ENCODE peak calls at places on chromosomes 3 and 15, in four cellular contexts. One of them, this sample, is unnamed.

GRCh38 chr3:196609343-196609775 is 30.1 kb upstream of the NRROS start:
- DNase-seq in breast epithelium: peak
- DNase-seq in body of pancreas: peak
- DNase-seq in CD8-positive, alpha-beta T cell: peak
- DNase-seq in this sample: peak

GRCh38 chr3:52827866-52828376 is 2.6 kb downstream of the ITIH4 start:
- DNase-seq in breast epithelium: no peak
- DNase-seq in body of pancreas: peak
- DNase-seq in CD8-positive, alpha-beta T cell: no peak
- DNase-seq in this sample: no peak

GRCh38 chr15:60006203-60006782 is 2.2 kb downstream of the FOXB1 start:
- DNase-seq in breast epithelium: no peak
- DNase-seq in body of pancreas: peak
- DNase-seq in CD8-positive, alpha-beta T cell: peak
- DNase-seq in this sample: no peak

GRCh38 chr3:182485306-182485705 is 308.0 kb upstream of the ATP11B start:
- DNase-seq in breast epithelium: no peak
- DNase-seq in body of pancreas: no peak
- DNase-seq in CD8-positive, alpha-beta T cell: no peak
- DNase-seq in this sample: no peak

GRCh38 chr3:160154033-160154432 is 71.2 kb upstream of the C3orf80 start:
- DNase-seq in breast epithelium: no peak
- DNase-seq in body of pancreas: no peak
- DNase-seq in CD8-positive, alpha-beta T cell: no peak
- DNase-seq in this sample: no peak

GRCh38 chr3:193702967-193703366 is 110.0 kb downstream of the OPA1 start:
- DNase-seq in breast epithelium: no peak
- DNase-seq in body of pancreas: no peak
- DNase-seq in CD8-positive, alpha-beta T cell: no peak
- DNase-seq in this sample: no peak

GRCh38 chr3:149448331-149448831 is 26.1 kb upstream of the TM4SF4 start:
- DNase-seq in breast epithelium: no peak
- DNase-seq in body of pancreas: no peak
- DNase-seq in CD8-positive, alpha-beta T cell: no peak
- DNase-seq in this sample: no peak

GRCh38 chr15:62739082-62739481 is 303.5 kb upstream of the TPM1 start:
- DNase-seq in breast epithelium: no peak
- DNase-seq in body of pancreas: no peak
- DNase-seq in CD8-positive, alpha-beta T cell: no peak
- DNase-seq in this sample: no peak

GRCh38 chr3:192831111-192831644 is 86.5 kb downstream of the MB21D2 start:
- DNase-seq in breast epithelium: no peak
- DNase-seq in body of pancreas: no peak
- DNase-seq in CD8-positive, alpha-beta T cell: no peak
- DNase-seq in this sample: no peak

GRCh38 chr3:16723994-16724393 is 118.8 kb upstream of the DAZL start:
- DNase-seq in breast epithelium: no peak
- DNase-seq in body of pancreas: no peak
- DNase-seq in CD8-positive, alpha-beta T cell: no peak
- DNase-seq in this sample: no peak

GRCh38 chr3:65732060-65732933 is 306.4 kb downstream of the MAGI1 start:
- DNase-seq in breast epithelium: no peak
- DNase-seq in body of pancreas: no peak
- DNase-seq in CD8-positive, alpha-beta T cell: no peak
- DNase-seq in this sample: no peak

GRCh38 chr15:68552773-68553172 is 26.0 kb upstream of the CORO2B start:
- DNase-seq in breast epithelium: no peak
- DNase-seq in body of pancreas: no peak
- DNase-seq in CD8-positive, alpha-beta T cell: no peak
- DNase-seq in this sample: no peak

GRCh38 chr3:29072626-29073025 is 208.2 kb upstream of the RBMS3 start:
- DNase-seq in breast epithelium: no peak
- DNase-seq in body of pancreas: no peak
- DNase-seq in CD8-positive, alpha-beta T cell: no peak
- DNase-seq in this sample: no peak

GRCh38 chr3:58116161-58116955 is 94.4 kb downstream of the DNASE1L3 start:
- DNase-seq in breast epithelium: no peak
- DNase-seq in body of pancreas: no peak
- DNase-seq in CD8-positive, alpha-beta T cell: peak
- DNase-seq in this sample: no peak

GRCh38 chr3:155352900-155353490 is 59.5 kb upstream of the STRIT1 start:
- DNase-seq in breast epithelium: no peak
- DNase-seq in body of pancreas: no peak
- DNase-seq in CD8-positive, alpha-beta T cell: no peak
- DNase-seq in this sample: no peak

GRCh38 chr3:151875759-151876158 is 2.3 kb downstream of the SUCNR1 start:
- DNase-seq in breast epithelium: no peak
- DNase-seq in body of pancreas: no peak
- DNase-seq in CD8-positive, alpha-beta T cell: no peak
- DNase-seq in this sample: no peak

GRCh38 chr3:151990696-151991376 is 117.4 kb downstream of the SUCNR1 start:
- DNase-seq in breast epithelium: no peak
- DNase-seq in body of pancreas: no peak
- DNase-seq in CD8-positive, alpha-beta T cell: no peak
- DNase-seq in this sample: no peak

GRCh38 chr3:73614385-73614784 is 10.4 kb downstream of the PDZRN3 start:
- DNase-seq in breast epithelium: peak
- DNase-seq in body of pancreas: peak
- DNase-seq in CD8-positive, alpha-beta T cell: no peak
- DNase-seq in this sample: no peak

GRCh38 chr15:29692527-29692926 is 129.7 kb downstream of the TJP1 start:
- DNase-seq in breast epithelium: no peak
- DNase-seq in body of pancreas: no peak
- DNase-seq in CD8-positive, alpha-beta T cell: no peak
- DNase-seq in this sample: no peak

GRCh38 chr3:119319311-119319710 is 25.1 kb downstream of the ARHGAP31 start:
- DNase-seq in breast epithelium: no peak
- DNase-seq in body of pancreas: no peak
- DNase-seq in CD8-positive, alpha-beta T cell: no peak
- DNase-seq in this sample: no peak

GRCh38 chr3:40584625-40585189 is 59.9 kb downstream of the ZNF621 start:
- DNase-seq in breast epithelium: peak
- DNase-seq in body of pancreas: peak
- DNase-seq in CD8-positive, alpha-beta T cell: peak
- DNase-seq in this sample: peak

GRCh38 chr15:80275946-80276345 is 23.9 kb upstream of the CTXND1 start:
- DNase-seq in breast epithelium: no peak
- DNase-seq in body of pancreas: peak
- DNase-seq in CD8-positive, alpha-beta T cell: no peak
- DNase-seq in this sample: no peak

GRCh38 chr3:31092748-31093607 is 198.5 kb upstream of the GADL1 start:
- DNase-seq in breast epithelium: no peak
- DNase-seq in body of pancreas: no peak
- DNase-seq in CD8-positive, alpha-beta T cell: no peak
- DNase-seq in this sample: no peak

GRCh38 chr3:41198526-41198925 is 779 bp upstream of the CTNNB1 start:
- DNase-seq in breast epithelium: peak
- DNase-seq in body of pancreas: peak
- DNase-seq in CD8-positive, alpha-beta T cell: no peak
- DNase-seq in this sample: peak

GRCh38 chr15:77179541-77179998 is 108.7 kb upstream of the TSPAN3 start:
- DNase-seq in breast epithelium: no peak
- DNase-seq in body of pancreas: no peak
- DNase-seq in CD8-positive, alpha-beta T cell: no peak
- DNase-seq in this sample: no peak

GRCh38 chr3:144235489-144235888 is 263.9 kb downstream of the DIPK2A start:
- DNase-seq in breast epithelium: no peak
- DNase-seq in body of pancreas: no peak
- DNase-seq in CD8-positive, alpha-beta T cell: no peak
- DNase-seq in this sample: no peak

GRCh38 chr3:71816141-71816540 is 31.2 kb upstream of the PROK2 start:
- DNase-seq in breast epithelium: peak
- DNase-seq in body of pancreas: no peak
- DNase-seq in CD8-positive, alpha-beta T cell: no peak
- DNase-seq in this sample: no peak

GRCh38 chr3:49593046-49593445 is 38.8 kb downstream of the BSN start:
- DNase-seq in breast epithelium: no peak
- DNase-seq in body of pancreas: no peak
- DNase-seq in CD8-positive, alpha-beta T cell: no peak
- DNase-seq in this sample: no peak

This sample was measured in ovary.